ENCODE peak calls at places on chromosome 13, in nine cellular contexts. G is HCT116, O is A549, M is HepG2, F is GM23338, K is SK-N-SH, S is Panc1, H is GM12878, T is K562. Y is an unnamed sample.

GRCh38 chr13:48976677-48977625 is 1.2 kb downstream of the FNDC3A start:
- DNase-seq in T (no peak), S (no peak), G (no peak), H (no peak), O (no peak), K (no peak), M (peak), F (no peak), Y (peak)

GRCh38 chr13:48978942-48979601 is 3.4 kb downstream of the FNDC3A start:
- DNase-seq in M (no peak), S (no peak), H (no peak), F (peak), G (no peak), O (no peak), T (peak), K (no peak), Y (no peak)

GRCh38 chr13:73765651-73766384 is 368.4 kb downstream of the KLF12 start:
- DNase-seq in M (peak), O (no peak), S (no peak), K (peak), G (no peak), F (peak), H (no peak), T (no peak), Y (no peak)

GRCh38 chr13:72437458-72437857 is 290.0 kb downstream of the MZT1 start:
- DNase-seq in H (no peak), K (no peak), S (no peak), M (no peak), O (no peak), T (no peak), F (no peak), G (no peak), Y (no peak)

GRCh38 chr13:51625555-51626345 is 41.5 kb downstream of the WDFY2 start:
- DNase-seq in G (no peak), S (no peak), T (no peak), K (no peak), O (no peak), M (no peak), F (no peak), H (no peak), Y (no peak)

GRCh38 chr13:98254541-98254940 is 77.5 kb upstream of the RNF113B start:
- DNase-seq in G (no peak), S (no peak), O (no peak), T (no peak), H (no peak), M (no peak), F (no peak), K (peak), Y (no peak)

GRCh38 chr13:94169783-94170513 is 309.5 kb downstream of the DCT start:
- DNase-seq in G (no peak), T (no peak), H (no peak), O (no peak), M (no peak), F (peak), S (no peak), K (no peak), Y (no peak)

GRCh38 chr13:74097116-74097515 is 37.1 kb downstream of the KLF12 start:
- DNase-seq in O (no peak), T (no peak), G (no peak), S (no peak), M (no peak), H (no peak), K (no peak), F (no peak), Y (no peak)

GRCh38 chr13:77330009-77330471 is 3.1 kb upstream of the MYCBP2 start:
- DNase-seq in T (no peak), M (no peak), G (no peak), H (no peak), F (no peak), O (no peak), K (no peak), S (no peak), Y (no peak)

GRCh38 chr13:63972328-63972727 is 2556.7 kb upstream of the PCDH20 start:
- DNase-seq in F (no peak), H (no peak), M (no peak), S (no peak), K (no peak), T (no peak), G (no peak), O (no peak), Y (no peak)

GRCh38 chr13:96967248-96967745 is 27.0 kb downstream of the OXGR1 start:
- DNase-seq in T (peak), K (no peak), H (no peak), F (peak), M (peak), G (peak), S (no peak), O (no peak), Y (no peak)

GRCh38 chr13:89282241-89282640 is 1611.1 kb downstream of the SLITRK5 start:
- DNase-seq in K (no peak), T (no peak), F (no peak), O (no peak), G (no peak), S (no peak), H (no peak), M (no peak), Y (no peak)

GRCh38 chr13:77492982-77493381 is 42.5 kb upstream of the SCEL start:
- DNase-seq in K (peak), F (no peak), M (peak), G (peak), H (no peak), O (no peak), T (no peak), S (no peak), Y (no peak)

GRCh38 chr13:77397636-77398035 is 70.7 kb upstream of the MYCBP2 start:
- DNase-seq in F (no peak), H (no peak), T (no peak), M (no peak), O (no peak), S (no peak), K (no peak), G (no peak), Y (no peak)

GRCh38 chr13:74678308-74678958 is 544.2 kb upstream of the KLF12 start:
- DNase-seq in G (no peak), M (no peak), F (no peak), T (no peak), O (no peak), H (no peak), S (no peak), K (no peak), Y (no peak)

GRCh38 chr13:47459512-47459911 is 541.6 kb downstream of the SUCLA2 start:
- DNase-seq in T (no peak), S (no peak), F (peak), G (no peak), O (no peak), H (no peak), M (no peak), K (peak), Y (no peak)

GRCh38 chr13:92640936-92641335 is 585.7 kb upstream of the GPC6 start:
- DNase-seq in T (no peak), S (no peak), F (no peak), K (no peak), O (no peak), G (no peak), M (no peak), H (no peak), Y (no peak)

GRCh38 chr13:109088528-109088927 is 459.1 kb downstream of the MYO16 start:
- DNase-seq in M (no peak), O (no peak), F (peak), G (no peak), H (no peak), S (no peak), K (no peak), T (no peak), Y (no peak)
- TF ChIP-seq REST in M (no peak), O (no peak), F (no peak), G (no peak), H (no peak), S (no peak), K (no peak), T (no peak), Y (no peak)

GRCh38 chr13:23763328-23763727 is 125.9 kb downstream of the MIPEP start:
- DNase-seq in F (no peak), H (no peak), K (no peak), G (no peak), S (no peak), O (no peak), T (no peak), M (no peak), Y (no peak)
- TF ChIP-seq REST in F (no peak), H (no peak), K (no peak), G (no peak), S (no peak), O (no peak), T (no peak), M (no peak), Y (no peak)

GRCh38 chr13:62019858-62020257 is 604.2 kb upstream of the PCDH20 start:
- DNase-seq in K (no peak), M (no peak), H (no peak), O (no peak), T (no peak), S (no peak), F (no peak), G (no peak), Y (no peak)

GRCh38 chr13:62014299-62014698 is 598.6 kb upstream of the PCDH20 start:
- DNase-seq in M (peak), O (peak), T (no peak), H (no peak), K (peak), S (peak), G (peak), F (peak), Y (no peak)
- TF ChIP-seq REST in M (no peak), O (no peak), T (no peak), H (no peak), K (no peak), S (no peak), G (no peak), F (no peak), Y (no peak)

GRCh38 chr13:108087813-108088212 is 127.5 kb downstream of the LIG4 start:
- DNase-seq in H (no peak), F (no peak), K (no peak), G (no peak), S (no peak), M (no peak), T (no peak), O (no peak), Y (no peak)

GRCh38 chr13:108084840-108085239 is 130.5 kb downstream of the LIG4 start:
- DNase-seq in G (no peak), O (no peak), F (no peak), T (no peak), K (no peak), H (no peak), S (no peak), M (no peak), Y (no peak)

GRCh38 chr13:108083056-108083455 is 132.3 kb downstream of the LIG4 start:
- DNase-seq in K (no peak), T (no peak), O (no peak), G (no peak), S (no peak), H (no peak), M (no peak), F (peak), Y (no peak)

GRCh38 chr13:108082481-108082880 is 132.9 kb downstream of the LIG4 start:
- DNase-seq in M (no peak), F (no peak), S (no peak), G (no peak), H (no peak), K (no peak), T (no peak), O (no peak), Y (no peak)

DNA sequence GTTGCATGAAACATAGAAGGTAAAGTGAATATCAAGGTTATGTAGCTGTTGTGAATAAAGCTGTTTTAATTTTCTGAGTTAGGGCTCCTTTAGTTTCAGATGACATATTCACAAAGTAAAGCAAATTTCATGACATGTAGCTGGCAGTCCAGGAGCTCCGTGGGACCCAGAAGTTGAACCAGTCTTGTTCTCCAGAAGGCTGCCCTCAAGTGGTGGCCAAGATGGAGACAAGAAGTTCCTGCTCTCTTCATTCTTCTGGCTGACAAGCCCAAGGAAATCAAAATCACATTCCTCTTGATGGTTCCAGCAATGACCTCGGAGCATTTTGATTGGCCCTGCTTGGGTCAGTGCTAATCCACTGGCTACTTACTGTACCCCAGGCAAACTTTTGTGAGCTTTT is 128.7 kb downstream of the LIG4 start:
- DNase-seq in K (no peak), H (no peak), F (peak), M (no peak), T (no peak), O (no peak), S (no peak), G (no peak), Y (no peak)
- TF ChIP-seq REST in K (no peak), H (no peak), F (no peak), M (no peak), T (no peak), O (no peak), S (no peak), G (no peak), Y (no peak)

DNA sequence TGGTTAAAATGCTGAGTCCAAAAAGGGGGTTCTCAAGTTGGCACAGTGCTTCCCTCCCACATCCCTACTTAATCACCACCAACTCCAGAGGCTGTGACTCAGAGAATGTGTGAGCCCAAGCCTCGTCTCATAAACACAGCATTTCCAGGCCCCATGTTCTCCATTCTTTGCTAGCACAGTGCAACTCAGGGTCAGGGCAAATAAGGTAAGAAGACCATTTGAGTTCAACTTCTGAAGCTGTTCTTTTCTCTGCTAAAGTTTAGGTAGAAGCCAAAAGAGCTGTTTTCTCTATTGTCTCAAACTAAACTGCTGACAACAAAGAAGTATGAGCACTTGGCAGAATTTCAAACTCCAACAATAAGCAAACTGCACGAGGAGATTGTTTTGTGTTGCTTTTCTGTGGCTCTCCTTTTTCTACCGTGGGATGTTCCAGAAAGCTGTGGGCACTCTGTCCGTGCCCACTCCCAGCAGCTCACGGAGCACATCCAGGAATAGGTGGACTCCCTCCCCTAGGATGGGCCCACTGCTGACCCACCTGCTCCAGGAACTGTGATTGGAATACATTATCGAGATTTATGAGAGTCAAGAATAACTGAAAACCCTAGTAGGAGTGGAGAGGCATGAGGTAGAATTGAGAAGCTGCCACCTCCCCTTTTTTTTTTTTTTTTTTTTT is 494.3 kb downstream of the COG6 start:
- DNase-seq in S (no peak), T (no peak), M (no peak), K (no peak), H (no peak), O (peak), F (no peak), G (no peak), Y (no peak)
- TF ChIP-seq REST in S (no peak), T (no peak), M (no peak), K (no peak), H (no peak), O (no peak), F (no peak), G (no peak), Y (no peak)

DNA sequence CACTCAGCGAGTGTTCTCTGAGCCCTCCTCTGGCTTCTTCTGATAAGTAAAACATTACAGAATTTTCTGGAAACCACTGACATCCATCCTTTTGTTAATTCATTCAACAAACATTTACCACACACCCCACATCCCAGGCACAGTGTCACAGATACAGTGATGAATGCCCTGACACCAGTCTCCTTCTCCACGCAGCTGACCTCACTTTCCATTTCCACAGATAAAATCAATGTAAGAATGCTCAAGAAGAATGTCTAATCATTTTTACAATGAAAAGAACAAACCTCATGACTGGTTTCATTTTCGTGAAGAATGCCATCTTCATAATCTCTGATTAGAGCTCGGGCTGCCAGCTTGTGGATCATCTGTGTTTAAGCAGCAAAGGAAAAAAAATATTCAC is 69.2 kb downstream of the PARP4 start:
- DNase-seq in H (no peak), K (no peak), T (no peak), M (no peak), F (no peak), S (no peak), O (no peak), G (no peak), Y (no peak)
- TF ChIP-seq REST in H (no peak), K (no peak), T (no peak), M (no peak), F (no peak), S (no peak), O (no peak), G (no peak), Y (no peak)

GRCh38 chr13:26881154-26881553 is 120.6 kb upstream of the GPR12 start:
- DNase-seq in M (no peak), T (no peak), S (no peak), F (no peak), H (no peak), G (no peak), K (peak), O (no peak), Y (no peak)
- TF ChIP-seq REST in M (no peak), T (no peak), S (no peak), F (no peak), H (no peak), G (no peak), K (no peak), O (no peak), Y (no peak)

GRCh38 chr13:81138353-81138995 is 797.5 kb upstream of the SPRY2 start:
- DNase-seq in M (no peak), F (no peak), T (no peak), O (no peak), K (no peak), S (no peak), G (no peak), H (no peak), Y (no peak)

GRCh38 chr13:81140675-81141074 is 799.7 kb upstream of the SPRY2 start:
- DNase-seq in F (peak), M (no peak), S (no peak), O (no peak), G (no peak), K (no peak), T (no peak), H (no peak), Y (no peak)

DNA sequence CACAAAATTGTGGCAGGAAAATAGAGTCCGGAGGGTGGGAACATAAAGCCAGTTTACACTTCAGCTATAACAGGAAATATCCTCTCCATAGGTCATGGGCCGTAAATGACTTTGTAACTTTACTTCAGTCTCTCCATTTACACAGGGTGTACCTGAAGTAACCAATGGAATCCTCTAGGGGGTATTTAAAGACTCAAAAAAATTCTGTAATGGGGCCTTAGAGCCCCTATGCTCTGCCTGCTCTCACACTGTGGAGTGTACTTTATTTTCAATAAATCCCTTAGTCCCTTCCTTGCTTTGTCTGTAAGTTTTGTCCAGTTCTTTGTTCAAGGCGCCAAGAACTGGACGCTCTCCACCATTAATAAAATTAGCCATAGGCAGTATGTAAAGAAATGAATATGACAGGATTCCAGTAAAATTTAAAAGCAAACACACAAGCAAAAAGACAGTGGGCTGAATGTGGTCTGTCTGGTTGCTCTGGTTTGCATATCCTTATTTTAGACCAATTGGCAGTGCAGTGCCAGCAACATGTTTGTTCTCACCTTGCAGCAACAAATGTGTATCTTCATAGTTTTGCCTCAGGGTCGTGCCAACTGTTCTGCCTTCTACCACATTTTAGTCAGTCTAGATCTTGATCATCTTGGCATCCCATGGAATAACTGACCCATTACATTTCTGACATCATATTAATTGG is 801.5 kb upstream of the SPRY2 start:
- DNase-seq in G (no peak), O (no peak), S (no peak), M (no peak), H (no peak), T (no peak), K (no peak), F (peak), Y (no peak)
- TF ChIP-seq REST in G (no peak), O (no peak), S (no peak), M (no peak), H (no peak), T (no peak), K (no peak), F (no peak), Y (no peak)

GRCh38 chr13:26525528-26525927 is 32.0 kb upstream of the WASF3 start:
- DNase-seq in O (no peak), K (no peak), F (no peak), S (no peak), H (no peak), T (no peak), M (no peak), G (no peak), Y (no peak)

GRCh38 chr13:26528527-26528926 is 29.0 kb upstream of the WASF3 start:
- DNase-seq in H (no peak), T (no peak), F (no peak), M (no peak), O (no peak), G (no peak), K (no peak), S (no peak), Y (no peak)

GRCh38 chr13:26534036-26534726 is 23.3 kb upstream of the WASF3 start:
- DNase-seq in O (no peak), K (no peak), S (no peak), H (no peak), F (no peak), G (no peak), M (no peak), T (no peak), Y (no peak)

GRCh38 chr13:26531751-26532150 is 25.7 kb upstream of the WASF3 start:
- DNase-seq in F (no peak), O (no peak), M (no peak), K (no peak), S (no peak), T (no peak), G (no peak), H (no peak), Y (no peak)

GRCh38 chr13:26529441-26529840 is 28.0 kb upstream of the WASF3 start:
- DNase-seq in O (no peak), H (no peak), T (peak), M (peak), S (no peak), F (peak), K (no peak), G (no peak), Y (no peak)
- TF ChIP-seq REST in O (peak), H (peak), T (peak), M (peak), S (peak), F (peak), K (peak), G (peak), Y (peak)

GRCh38 chr13:65188691-65189090 is 2041.4 kb downstream of the PCDH9 start:
- DNase-seq in O (no peak), G (no peak), F (peak), K (no peak), M (no peak), H (no peak), S (no peak), T (no peak), Y (no peak)
- TF ChIP-seq REST in O (no peak), G (no peak), F (no peak), K (no peak), M (no peak), H (no peak), S (no peak), T (no peak), Y (no peak)